ENCODE peak calls at places on chromosomes 7 and 10, in four cellular contexts. One of them, this sample, is unnamed.

GRCh38 chr10:69958232-69958902 is 94.3 kb upstream of the MACROH2A2 start:
- DNase-seq in CD8-positive, alpha-beta memory T cell: peak; percentile 5
- DNase-seq in upper lobe of right lung: no peak
- DNase-seq in left ventricle myocardium inferior: no peak
- DNase-seq in this sample: no peak

GRCh38 chr7:18165176-18165575 is 137.5 kb upstream of the PRPS1L1 start:
- DNase-seq in left ventricle myocardium inferior: no peak
- DNase-seq in CD8-positive, alpha-beta memory T cell: no peak
- DNase-seq in upper lobe of right lung: no peak
- DNase-seq in this sample: no peak

GRCh38 chr7:129389829-129390228 is 44.4 kb upstream of the STRIP2 start:
- DNase-seq in CD8-positive, alpha-beta memory T cell: no peak
- DNase-seq in upper lobe of right lung: no peak
- DNase-seq in left ventricle myocardium inferior: no peak
- DNase-seq in this sample: no peak

GRCh38 chr10:110200518-110200917 is 6.9 kb upstream of the MXI1 start:
- DNase-seq in CD8-positive, alpha-beta memory T cell: no peak
- DNase-seq in upper lobe of right lung: no peak
- DNase-seq in left ventricle myocardium inferior: no peak
- DNase-seq in this sample: no peak

GRCh38 chr10:78299861-78300453 is 266.3 kb downstream of the RPS24 start:
- DNase-seq in left ventricle myocardium inferior: no peak
- DNase-seq in upper lobe of right lung: peak; percentile 58
- DNase-seq in CD8-positive, alpha-beta memory T cell: peak; percentile 9
- DNase-seq in this sample: no peak

GRCh38 chr7:70695804-70696104 is 436.2 kb upstream of the GALNT17 start:
- DNase-seq in left ventricle myocardium inferior: no peak
- DNase-seq in upper lobe of right lung: no peak
- DNase-seq in CD8-positive, alpha-beta memory T cell: peak; percentile 14
- DNase-seq in this sample: no peak

GRCh38 chr7:343227-343822 is 53.4 kb downstream of the FOXL3 start:
- DNase-seq in left ventricle myocardium inferior: no peak
- DNase-seq in CD8-positive, alpha-beta memory T cell: no peak
- DNase-seq in upper lobe of right lung: no peak
- DNase-seq in this sample: no peak

GRCh38 chr10:62584216-62584615 is 210.0 kb downstream of the ZNF365 start:
- DNase-seq in left ventricle myocardium inferior: no peak
- DNase-seq in CD8-positive, alpha-beta memory T cell: no peak
- DNase-seq in upper lobe of right lung: no peak
- DNase-seq in this sample: no peak

GRCh38 chr10:17115683-17116082 is 13.9 kb downstream of the CUBN start:
- DNase-seq in CD8-positive, alpha-beta memory T cell: no peak
- DNase-seq in left ventricle myocardium inferior: no peak
- DNase-seq in upper lobe of right lung: no peak
- DNase-seq in this sample: no peak

DNA sequence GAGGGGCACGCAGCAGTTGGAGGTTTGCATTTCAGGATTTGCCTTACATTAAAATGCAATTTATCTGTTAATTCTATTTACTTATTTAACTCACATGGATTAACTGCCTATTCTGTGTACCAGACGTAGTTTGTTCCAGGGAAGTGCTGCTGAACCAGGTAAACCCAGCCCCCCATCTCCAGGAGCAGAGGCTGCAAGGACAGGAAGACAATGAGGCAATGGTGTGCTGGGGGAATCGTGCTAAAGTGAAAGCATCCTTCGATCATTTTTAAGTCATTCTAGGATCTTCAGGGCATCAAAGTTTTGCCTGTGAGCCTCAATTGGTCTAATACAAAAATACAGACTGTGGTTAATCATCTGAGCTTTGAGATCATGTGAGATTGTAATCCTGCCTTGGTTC is 166.4 kb downstream of the DNAJB6 start:
- DNase-seq in left ventricle myocardium inferior: no peak
- DNase-seq in CD8-positive, alpha-beta memory T cell: no peak
- DNase-seq in upper lobe of right lung: no peak
- DNase-seq in this sample: no peak
- H3K4me3 ChIP-seq in left ventricle myocardium inferior: peak overlapping the region; percentile 45
- H3K4me3 ChIP-seq in CD8-positive, alpha-beta memory T cell: peak overlapping the region; percentile 40
- H3K4me3 ChIP-seq in upper lobe of right lung: peak overlapping the region; percentile 3
- H3K4me3 ChIP-seq in this sample: no peak overlapping the region

DNA sequence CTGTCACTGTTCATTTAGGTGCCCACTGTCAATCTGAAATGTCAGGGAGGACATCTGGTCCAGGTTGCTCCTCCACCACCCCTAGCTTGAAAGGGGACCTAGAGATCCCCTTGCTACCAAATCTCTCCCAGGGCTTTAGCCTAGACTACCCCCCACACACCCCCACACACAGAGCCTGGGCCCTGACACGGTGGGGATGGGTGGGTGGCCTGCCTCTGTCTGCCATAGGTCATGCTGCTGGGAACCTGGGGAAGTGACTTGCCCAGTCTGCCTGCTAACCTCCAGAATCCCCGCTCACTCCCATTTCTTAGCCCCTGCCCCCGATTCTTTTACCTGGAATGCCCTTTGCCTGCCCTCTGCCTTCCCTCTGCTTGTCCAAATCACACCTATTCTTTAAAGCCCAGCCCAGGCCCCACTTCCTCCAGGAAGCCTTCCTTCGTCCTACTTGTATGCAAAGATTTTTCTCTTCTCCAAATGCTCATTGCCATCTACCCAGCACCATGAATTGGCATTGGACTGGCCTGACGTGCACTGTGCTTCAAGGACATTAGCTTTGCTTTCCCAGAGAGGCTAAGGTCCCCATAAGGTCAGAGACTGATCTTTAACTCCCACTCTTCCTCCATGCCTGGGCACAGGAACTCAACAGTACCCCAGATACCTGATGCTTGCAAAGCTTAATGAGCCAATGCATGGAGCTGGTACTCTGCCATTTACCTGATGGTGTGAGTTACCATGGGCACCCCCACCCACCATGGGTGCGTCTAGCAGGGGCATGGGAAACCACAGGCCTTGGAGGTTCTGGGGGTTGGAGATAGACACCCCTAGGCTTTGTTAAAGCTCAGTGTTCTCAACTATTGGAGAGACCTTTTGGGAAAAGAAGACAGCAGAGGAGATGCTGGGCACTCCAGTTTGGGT is 1.9 kb upstream of the SMARCD3 start:
- DNase-seq in CD8-positive, alpha-beta memory T cell: no peak
- DNase-seq in upper lobe of right lung: no peak
- DNase-seq in left ventricle myocardium inferior: no peak
- DNase-seq in this sample: no peak
- H3K4me3 ChIP-seq in CD8-positive, alpha-beta memory T cell: no peak overlapping the region
- H3K4me3 ChIP-seq in upper lobe of right lung: peak overlapping the region; percentile 67
- H3K4me3 ChIP-seq in left ventricle myocardium inferior: peak overlapping the region; percentile 84
- H3K4me3 ChIP-seq in this sample: no peak overlapping the region

DNA sequence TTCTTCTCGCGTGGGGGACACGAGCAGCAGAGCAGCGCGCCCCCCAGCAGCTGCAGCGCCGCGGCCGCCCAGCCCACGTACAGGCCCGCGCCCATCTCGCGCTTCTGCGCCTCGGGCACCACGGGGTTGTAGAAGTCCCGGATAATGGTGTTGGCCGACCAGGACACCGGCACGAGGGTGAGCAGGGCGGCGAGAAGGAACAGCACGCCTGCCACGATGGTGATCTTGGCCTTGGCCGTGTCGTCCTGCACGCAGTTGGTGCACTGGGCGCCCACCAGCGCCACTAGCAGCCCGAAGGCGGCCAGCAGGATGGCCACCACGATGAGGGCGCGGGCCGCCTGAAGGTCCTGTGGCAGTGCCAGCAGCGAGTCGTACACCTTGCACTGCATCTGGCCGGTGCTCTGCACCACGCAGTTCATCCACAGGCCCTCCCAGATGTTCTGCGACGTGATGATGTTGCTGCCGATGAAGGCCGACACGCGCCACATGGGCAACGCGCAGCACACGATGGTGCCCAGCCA is 529 bp downstream of the CLDN3 start:
- DNase-seq in CD8-positive, alpha-beta memory T cell: no peak
- DNase-seq in upper lobe of right lung: peak; percentile 67
- DNase-seq in left ventricle myocardium inferior: no peak
- DNase-seq in this sample: no peak
- H3K4me3 ChIP-seq in CD8-positive, alpha-beta memory T cell: no peak overlapping the region
- H3K4me3 ChIP-seq in upper lobe of right lung: peak overlapping the region; percentile 45
- H3K4me3 ChIP-seq in left ventricle myocardium inferior: peak overlapping the region; percentile 40
- H3K4me3 ChIP-seq in this sample: no peak overlapping the region

GRCh38 chr7:132614428-132615076 is 38.3 kb upstream of the PLXNA4 start:
- DNase-seq in upper lobe of right lung: peak; percentile 68
- DNase-seq in left ventricle myocardium inferior: peak; percentile 46
- DNase-seq in CD8-positive, alpha-beta memory T cell: no peak
- DNase-seq in this sample: peak; percentile 35
- H3K4me3 ChIP-seq in upper lobe of right lung: peak overlapping the region; percentile 3
- H3K4me3 ChIP-seq in left ventricle myocardium inferior: peak overlapping the region; percentile 50
- H3K4me3 ChIP-seq in CD8-positive, alpha-beta memory T cell: no peak overlapping the region
- H3K4me3 ChIP-seq in this sample: peak overlapping the region; percentile 33

DNA sequence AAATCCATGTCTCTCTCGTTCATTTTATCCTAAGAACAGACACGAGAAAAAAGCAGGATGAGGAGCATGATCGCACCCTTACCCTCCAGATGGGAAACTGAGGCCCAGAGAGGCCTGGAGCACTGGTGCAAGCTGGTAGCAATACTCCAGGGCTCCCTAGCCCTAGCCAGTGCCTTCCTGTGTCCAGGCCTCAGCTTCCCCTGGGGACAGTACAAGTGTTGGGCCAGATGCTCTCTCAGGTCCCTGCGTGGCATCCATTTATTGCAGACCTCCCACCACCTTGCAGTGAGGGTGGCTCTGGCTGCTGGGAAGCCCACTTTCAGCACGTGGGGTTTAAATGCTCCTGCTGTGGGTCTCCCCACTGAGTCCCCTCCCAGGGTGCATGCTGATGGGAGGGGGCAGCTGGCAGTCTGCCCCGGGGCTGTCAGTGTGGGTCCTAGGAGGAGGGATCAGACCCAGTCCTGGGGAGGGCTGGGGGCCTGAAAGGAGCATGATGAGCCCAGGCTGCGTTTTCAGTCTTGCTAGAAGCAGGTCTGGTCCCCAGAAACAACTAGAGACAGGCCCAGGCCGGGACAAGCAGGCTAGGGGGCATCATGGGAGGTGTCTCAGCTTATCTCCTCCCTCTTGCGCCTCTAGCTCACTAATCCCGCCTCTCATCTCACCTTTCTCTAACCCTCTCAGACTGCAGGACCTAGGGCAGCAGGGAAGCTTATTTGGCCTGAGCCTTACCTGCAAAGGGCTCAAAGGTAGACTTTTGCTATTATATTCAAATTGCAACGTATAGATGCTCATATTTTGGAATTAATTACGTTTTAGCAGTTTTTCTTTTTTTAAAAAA is 662 bp upstream of the PPIF start:
- DNase-seq in left ventricle myocardium inferior: no peak
- DNase-seq in CD8-positive, alpha-beta memory T cell: no peak
- DNase-seq in upper lobe of right lung: peak; percentile 60
- DNase-seq in this sample: no peak
- H3K4me3 ChIP-seq in left ventricle myocardium inferior: peak overlapping the region; percentile 91
- H3K4me3 ChIP-seq in CD8-positive, alpha-beta memory T cell: peak overlapping the region; percentile 56
- H3K4me3 ChIP-seq in upper lobe of right lung: no peak overlapping the region
- H3K4me3 ChIP-seq in this sample: no peak overlapping the region

GRCh38 chr7:12402365-12402725 is 1.3 kb downstream of the VWDE start:
- DNase-seq in upper lobe of right lung: no peak
- DNase-seq in CD8-positive, alpha-beta memory T cell: no peak
- DNase-seq in left ventricle myocardium inferior: no peak
- DNase-seq in this sample: no peak

GRCh38 chr7:12409097-12409711 is 5.5 kb upstream of the VWDE start:
- DNase-seq in left ventricle myocardium inferior: no peak
- DNase-seq in CD8-positive, alpha-beta memory T cell: no peak
- DNase-seq in upper lobe of right lung: no peak
- DNase-seq in this sample: no peak

GRCh38 chr7:12401538-12402364 is 1.9 kb downstream of the VWDE start:
- DNase-seq in left ventricle myocardium inferior: no peak
- DNase-seq in upper lobe of right lung: no peak
- DNase-seq in CD8-positive, alpha-beta memory T cell: no peak
- DNase-seq in this sample: no peak

GRCh38 chr7:12398186-12398585 is 5.5 kb downstream of the VWDE start:
- DNase-seq in upper lobe of right lung: no peak
- DNase-seq in CD8-positive, alpha-beta memory T cell: no peak
- DNase-seq in left ventricle myocardium inferior: no peak
- DNase-seq in this sample: no peak

DNA sequence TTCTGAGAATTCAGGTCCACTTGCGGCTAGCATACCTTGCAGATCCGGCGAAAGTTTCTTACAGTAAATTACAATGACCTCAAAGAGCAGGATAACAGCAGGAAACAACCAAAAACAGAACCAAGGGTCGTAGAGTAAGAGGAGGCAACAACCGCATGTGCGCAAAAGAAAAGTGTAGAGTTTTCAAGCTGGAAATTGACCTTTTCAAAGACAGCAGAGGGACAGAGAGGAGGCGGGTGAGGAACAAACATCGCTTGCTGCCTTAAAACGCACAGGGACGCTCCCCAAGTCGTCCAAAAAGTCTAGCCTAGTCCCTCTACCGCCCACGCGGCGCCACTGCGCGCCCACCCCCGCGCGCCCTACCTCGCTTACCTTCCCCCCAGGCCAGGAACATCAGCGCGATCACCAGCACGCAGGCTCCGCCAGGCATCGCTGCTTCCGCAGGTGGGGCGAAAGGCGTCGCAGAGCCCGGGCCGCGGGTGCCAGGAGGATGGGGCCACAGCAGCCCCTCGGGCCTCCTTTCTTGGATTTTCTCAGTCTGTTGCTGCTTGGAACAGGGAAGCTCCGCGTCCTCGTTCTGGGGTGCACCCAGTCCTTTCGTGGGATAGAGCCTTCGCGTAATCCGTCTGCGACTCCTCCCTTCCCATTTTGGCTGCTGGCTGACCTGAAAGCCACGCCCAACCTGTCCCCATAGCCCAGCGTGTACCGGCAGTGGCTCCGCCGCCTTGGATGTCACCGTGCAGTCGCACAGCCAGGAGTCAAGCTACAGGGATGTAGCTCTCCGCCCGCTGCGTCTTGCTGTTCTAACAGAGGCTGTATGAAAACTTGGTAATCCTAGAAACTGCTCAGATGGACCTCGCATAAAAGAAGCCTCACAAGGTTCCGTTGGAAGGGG is at the start of gene VWDE:
- DNase-seq in upper lobe of right lung: peak; percentile 80
- DNase-seq in left ventricle myocardium inferior: no peak
- DNase-seq in CD8-positive, alpha-beta memory T cell: peak; percentile 54
- DNase-seq in this sample: peak; percentile 71
- H3K4me3 ChIP-seq in upper lobe of right lung: peak within 1 kb of the TSS; percentile 53
- H3K4me3 ChIP-seq in left ventricle myocardium inferior: peak within 1 kb of the TSS; percentile 56
- H3K4me3 ChIP-seq in CD8-positive, alpha-beta memory T cell: peak within 1 kb of the TSS; percentile 49
- H3K4me3 ChIP-seq in this sample: peak within 1 kb of the TSS; percentile 90

GRCh38 chr7:131546126-131546525 is 10.3 kb downstream of the PODXL start:
- DNase-seq in upper lobe of right lung: no peak
- DNase-seq in left ventricle myocardium inferior: no peak
- DNase-seq in CD8-positive, alpha-beta memory T cell: no peak
- DNase-seq in this sample: no peak
- H3K4me3 ChIP-seq in upper lobe of right lung: peak overlapping the region; percentile 31
- H3K4me3 ChIP-seq in left ventricle myocardium inferior: no peak overlapping the region
- H3K4me3 ChIP-seq in CD8-positive, alpha-beta memory T cell: no peak overlapping the region
- H3K4me3 ChIP-seq in this sample: no peak overlapping the region